ENCODE peak calls at places on chromosomes 16 and 17, in four cellular contexts. One of them, this sample, is unnamed.

GRCh38 chr17:42623732-42624596 is 14.5 kb downstream of the TUBG1 start:
- DNase-seq in Panc1: no peak
- DNase-seq in thoracic aorta: no peak
- DNase-seq in nephron progenitor cell: no peak
- DNase-seq in this sample: no peak

GRCh38 chr17:67531291-67531690 is 154.2 kb downstream of the PITPNC1 start:
- DNase-seq in Panc1: no peak
- DNase-seq in thoracic aorta: no peak
- DNase-seq in nephron progenitor cell: no peak
- DNase-seq in this sample: peak

GRCh38 chr17:36068524-36068923 is 4.5 kb downstream of the CCL18 start:
- DNase-seq in Panc1: no peak
- DNase-seq in thoracic aorta: no peak
- DNase-seq in nephron progenitor cell: no peak
- DNase-seq in this sample: no peak

GRCh38 chr17:30586818-30587595 is 109.8 kb downstream of the GOSR1 start:
- DNase-seq in Panc1: no peak
- DNase-seq in thoracic aorta: no peak
- DNase-seq in nephron progenitor cell: no peak
- DNase-seq in this sample: no peak

GRCh38 chr17:40602445-40603443 is 37.5 kb upstream of the CCR7 start:
- DNase-seq in Panc1: no peak
- DNase-seq in thoracic aorta: no peak
- DNase-seq in nephron progenitor cell: no peak
- DNase-seq in this sample: no peak

GRCh38 chr17:2828396-2829038 is 32.3 kb downstream of the RAP1GAP2 start:
- DNase-seq in Panc1: no peak
- DNase-seq in thoracic aorta: no peak
- DNase-seq in nephron progenitor cell: peak
- DNase-seq in this sample: peak

GRCh38 chr17:37538991-37539659 is 49.4 kb downstream of the DUSP14 start:
- DNase-seq in Panc1: no peak
- DNase-seq in thoracic aorta: no peak
- DNase-seq in nephron progenitor cell: no peak
- DNase-seq in this sample: no peak

GRCh38 chr16:87675111-87675510 is 72.8 kb downstream of the JPH3 start:
- DNase-seq in Panc1: no peak
- DNase-seq in thoracic aorta: no peak
- DNase-seq in nephron progenitor cell: peak
- DNase-seq in this sample: no peak

GRCh38 chr16:87853411-87854052 is 15.8 kb downstream of the SLC7A5 start:
- DNase-seq in Panc1: no peak
- DNase-seq in thoracic aorta: peak
- DNase-seq in nephron progenitor cell: peak
- DNase-seq in this sample: peak

GRCh38 chr16:70490261-70490660 is 33.1 kb downstream of the COG4 start:
- DNase-seq in Panc1: no peak
- DNase-seq in thoracic aorta: no peak
- DNase-seq in nephron progenitor cell: no peak
- DNase-seq in this sample: no peak

GRCh38 chr16:15803608-15804007 is 53.2 kb downstream of the MYH11 start:
- DNase-seq in Panc1: no peak
- DNase-seq in thoracic aorta: no peak
- DNase-seq in nephron progenitor cell: peak
- DNase-seq in this sample: no peak

GRCh38 chr16:10552998-10553491 is 27.4 kb downstream of the EMP2 start:
- DNase-seq in Panc1: no peak
- DNase-seq in thoracic aorta: no peak
- DNase-seq in nephron progenitor cell: no peak
- DNase-seq in this sample: peak

GRCh38 chr16:361872-362701 is 8.3 kb downstream of the MRPL28 start:
- DNase-seq in Panc1: peak
- DNase-seq in thoracic aorta: no peak
- DNase-seq in nephron progenitor cell: peak
- DNase-seq in this sample: peak

GRCh38 chr17:80678621-80679020 is 134.0 kb downstream of the RPTOR start:
- DNase-seq in Panc1: no peak
- DNase-seq in thoracic aorta: no peak
- DNase-seq in nephron progenitor cell: peak
- DNase-seq in this sample: no peak

GRCh38 chr17:75822119-75822799 is 21.9 kb downstream of the UNC13D start:
- DNase-seq in Panc1: no peak
- DNase-seq in thoracic aorta: no peak
- DNase-seq in nephron progenitor cell: no peak
- DNase-seq in this sample: no peak

GRCh38 chr16:66167564-66168291 is 198.8 kb upstream of the CDH5 start:
- DNase-seq in Panc1: no peak
- DNase-seq in thoracic aorta: no peak
- DNase-seq in nephron progenitor cell: no peak
- DNase-seq in this sample: no peak

GRCh38 chr16:74521691-74522090 is 85.2 kb downstream of the GLG1 start:
- DNase-seq in Panc1: no peak
- DNase-seq in thoracic aorta: no peak
- DNase-seq in nephron progenitor cell: no peak
- DNase-seq in this sample: peak

DNA sequence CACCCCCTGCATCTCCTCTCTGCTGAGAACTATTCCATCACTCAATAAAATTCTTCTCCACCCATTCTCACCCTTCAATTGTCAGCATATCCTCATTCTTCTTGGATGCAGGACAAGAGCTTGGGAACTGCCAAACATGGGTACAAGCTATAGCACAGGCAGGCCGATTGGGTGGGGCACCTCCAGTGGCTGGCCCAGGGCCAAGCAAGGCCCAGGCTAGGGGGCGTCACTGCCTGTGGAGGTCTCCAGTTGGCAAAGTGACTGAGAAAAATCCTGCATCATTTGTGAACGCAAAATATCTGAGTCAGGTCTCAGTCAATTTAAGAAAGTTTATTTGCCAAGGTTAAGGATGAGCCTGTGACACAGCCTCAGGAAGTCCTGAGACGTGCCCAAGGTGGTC is 21.7 kb upstream of the DHRS7B start:
- DNase-seq in Panc1: no peak
- DNase-seq in thoracic aorta: no peak
- DNase-seq in nephron progenitor cell: no peak
- DNase-seq in this sample: no peak
- TF ChIP-seq CTCF in Panc1: no peak
- TF ChIP-seq CTCF in thoracic aorta: no peak
- TF ChIP-seq CTCF in nephron progenitor cell: no peak
- TF ChIP-seq CTCF in this sample: no peak

GRCh38 chr17:19343256-19343630 is 19.3 kb downstream of the B9D1 start:
- DNase-seq in Panc1: no peak
- DNase-seq in thoracic aorta: no peak
- DNase-seq in nephron progenitor cell: no peak
- DNase-seq in this sample: no peak

GRCh38 chr17:19344311-19345066 is 18.0 kb downstream of the B9D1 start:
- DNase-seq in Panc1: no peak
- DNase-seq in thoracic aorta: no peak
- DNase-seq in nephron progenitor cell: no peak
- DNase-seq in this sample: no peak

GRCh38 chr17:19342611-19343255 is 19.8 kb downstream of the B9D1 start:
- DNase-seq in Panc1: no peak
- DNase-seq in thoracic aorta: no peak
- DNase-seq in nephron progenitor cell: no peak
- DNase-seq in this sample: no peak

GRCh38 chr17:19345067-19345460 is 17.5 kb downstream of the B9D1 start:
- DNase-seq in Panc1: no peak
- DNase-seq in thoracic aorta: no peak
- DNase-seq in nephron progenitor cell: no peak
- DNase-seq in this sample: no peak

DNA sequence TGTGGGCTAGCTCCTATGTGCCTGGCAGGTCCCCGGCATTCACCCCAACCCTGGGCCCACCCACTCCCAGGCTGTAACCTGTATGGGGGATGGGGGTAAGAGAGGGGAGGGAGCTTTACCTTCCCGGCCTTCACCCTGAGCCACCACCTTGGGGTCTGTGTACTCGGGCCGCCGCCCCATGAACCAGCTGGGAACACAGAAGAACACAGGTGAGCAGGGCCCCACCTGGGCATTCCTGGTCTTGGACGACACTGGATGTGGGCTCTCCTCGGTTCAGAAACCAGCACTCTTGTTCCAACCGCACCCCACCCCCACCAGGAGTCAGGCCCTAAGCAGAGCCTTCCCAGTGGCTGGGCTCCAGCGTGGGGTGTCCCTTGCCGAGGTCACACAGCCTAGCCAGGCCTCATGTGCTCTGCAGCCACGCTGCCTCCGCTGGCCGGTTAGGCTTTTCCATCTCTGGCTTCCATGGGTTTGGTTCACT is 18.8 kb downstream of the B9D1 start:
- DNase-seq in Panc1: no peak
- DNase-seq in thoracic aorta: no peak
- DNase-seq in nephron progenitor cell: no peak
- DNase-seq in this sample: no peak
- TF ChIP-seq CTCF in Panc1: no peak
- TF ChIP-seq CTCF in thoracic aorta: no peak
- TF ChIP-seq CTCF in nephron progenitor cell: no peak
- TF ChIP-seq CTCF in this sample: no peak

GRCh38 chr16:6177781-6178180 is 1080.2 kb upstream of the EEF2KMT start:
- DNase-seq in Panc1: no peak
- DNase-seq in thoracic aorta: no peak
- DNase-seq in nephron progenitor cell: no peak
- DNase-seq in this sample: no peak
- TF ChIP-seq CTCF in Panc1: no peak
- TF ChIP-seq CTCF in thoracic aorta: no peak
- TF ChIP-seq CTCF in nephron progenitor cell: no peak
- TF ChIP-seq CTCF in this sample: no peak

GRCh38 chr16:11742041-11742535 is 569 bp downstream of the TXNDC11 start:
- DNase-seq in Panc1: no peak
- DNase-seq in thoracic aorta: no peak
- DNase-seq in nephron progenitor cell: no peak
- DNase-seq in this sample: no peak

GRCh38 chr16:11740567-11740966 is 2.1 kb downstream of the TXNDC11 start:
- DNase-seq in Panc1: no peak
- DNase-seq in thoracic aorta: no peak
- DNase-seq in nephron progenitor cell: no peak
- DNase-seq in this sample: no peak

GRCh38 chr16:11742536-11743307 is at the start of gene TXNDC11:
- DNase-seq in Panc1: peak
- DNase-seq in thoracic aorta: peak
- DNase-seq in nephron progenitor cell: peak
- DNase-seq in this sample: peak

GRCh38 chr16:11744075-11744470 is 1.4 kb upstream of the TXNDC11 start:
- DNase-seq in Panc1: no peak
- DNase-seq in thoracic aorta: no peak
- DNase-seq in nephron progenitor cell: no peak
- DNase-seq in this sample: no peak

GRCh38 chr16:11743308-11744074 is 834 bp upstream of the TXNDC11 start:
- DNase-seq in Panc1: peak
- DNase-seq in thoracic aorta: peak
- DNase-seq in nephron progenitor cell: no peak
- DNase-seq in this sample: no peak
- TF ChIP-seq CTCF in Panc1: no peak
- TF ChIP-seq CTCF in thoracic aorta: no peak
- TF ChIP-seq CTCF in nephron progenitor cell: no peak
- TF ChIP-seq CTCF in this sample: no peak

GRCh38 chr16:58346831-58347371 is 45.4 kb upstream of the GINS3 start:
- DNase-seq in Panc1: no peak
- DNase-seq in thoracic aorta: no peak
- DNase-seq in nephron progenitor cell: no peak
- DNase-seq in this sample: no peak

GRCh38 chr16:58348986-58349385 is 43.3 kb upstream of the GINS3 start:
- DNase-seq in Panc1: no peak
- DNase-seq in thoracic aorta: no peak
- DNase-seq in nephron progenitor cell: no peak
- DNase-seq in this sample: no peak

GRCh38 chr16:58345574-58346354 is 46.5 kb upstream of the GINS3 start:
- DNase-seq in Panc1: no peak
- DNase-seq in thoracic aorta: no peak
- DNase-seq in nephron progenitor cell: no peak
- DNase-seq in this sample: no peak
- TF ChIP-seq CTCF in Panc1: peak
- TF ChIP-seq CTCF in thoracic aorta: no peak
- TF ChIP-seq CTCF in nephron progenitor cell: no peak
- TF ChIP-seq CTCF in this sample: peak

GRCh38 chr16:75805946-75806345 is 79.7 kb upstream of the CPHXL start:
- DNase-seq in Panc1: no peak
- DNase-seq in thoracic aorta: no peak
- DNase-seq in nephron progenitor cell: no peak
- DNase-seq in this sample: no peak

GRCh38 chr16:75803753-75804152 is 77.5 kb upstream of the CPHXL start:
- DNase-seq in Panc1: no peak
- DNase-seq in thoracic aorta: no peak
- DNase-seq in nephron progenitor cell: no peak
- DNase-seq in this sample: no peak

GRCh38 chr16:75798714-75799113 is 72.4 kb upstream of the CPHXL start:
- DNase-seq in Panc1: no peak
- DNase-seq in thoracic aorta: no peak
- DNase-seq in nephron progenitor cell: no peak
- DNase-seq in this sample: no peak

GRCh38 chr16:75804368-75804767 is 78.1 kb upstream of the CPHXL start:
- DNase-seq in Panc1: no peak
- DNase-seq in thoracic aorta: no peak
- DNase-seq in nephron progenitor cell: no peak
- DNase-seq in this sample: no peak

DNA sequence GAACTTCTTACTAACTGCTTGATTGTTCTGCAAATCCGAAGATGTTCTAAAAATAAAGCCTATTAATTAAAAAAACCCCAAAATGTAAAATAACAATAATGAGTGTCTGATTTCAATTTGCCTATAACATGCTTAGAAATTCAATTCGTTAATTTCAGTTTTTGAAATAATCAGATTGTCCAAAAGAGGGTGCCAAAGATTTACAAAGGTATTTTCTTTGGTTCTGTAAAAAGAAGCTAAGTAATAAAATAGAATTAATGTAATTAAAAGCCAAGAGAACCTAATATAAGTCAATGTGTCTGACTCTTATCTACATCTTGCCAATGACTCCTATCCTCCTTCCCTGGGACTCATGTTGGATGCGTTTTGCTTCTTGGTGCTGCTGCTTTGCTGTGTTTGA is 75.0 kb upstream of the CPHXL start:
- DNase-seq in Panc1: no peak
- DNase-seq in thoracic aorta: no peak
- DNase-seq in nephron progenitor cell: no peak
- DNase-seq in this sample: no peak
- TF ChIP-seq CTCF in Panc1: peak
- TF ChIP-seq CTCF in thoracic aorta: no peak
- TF ChIP-seq CTCF in nephron progenitor cell: peak
- TF ChIP-seq CTCF in this sample: no peak

DNA sequence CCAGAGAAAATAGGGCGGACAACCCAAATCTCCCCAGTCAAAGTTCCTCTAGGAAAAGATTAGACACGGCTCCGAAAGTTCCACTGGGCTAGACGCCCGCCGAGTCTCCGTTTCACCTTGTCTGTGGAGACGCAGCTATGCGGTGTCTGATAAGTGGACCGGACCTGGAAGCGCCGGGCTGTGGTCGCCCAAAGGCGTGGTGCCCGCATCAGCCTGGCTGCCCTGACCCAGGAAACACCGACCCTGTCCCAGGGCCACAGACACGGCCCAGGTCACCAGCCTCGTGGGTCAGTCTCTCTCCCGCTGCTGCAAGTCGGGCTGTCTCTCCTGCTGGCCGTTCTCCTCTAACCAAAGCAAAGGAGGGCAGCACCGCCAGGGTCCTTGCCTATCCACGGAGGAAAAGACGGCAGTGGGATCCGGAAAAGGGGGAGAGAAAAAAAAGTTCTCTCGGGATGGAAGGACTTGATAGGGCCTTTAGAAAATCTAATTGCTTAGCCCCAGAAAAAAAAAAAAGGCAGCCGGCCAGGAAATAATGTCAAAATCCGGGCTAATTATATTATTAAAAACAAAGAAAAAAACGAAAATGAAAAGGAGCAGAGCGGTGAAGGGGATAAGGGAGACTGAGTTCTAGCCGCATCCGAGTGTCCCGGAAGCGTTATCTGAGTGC is 13.9 kb upstream of the FOXF1 start:
- DNase-seq in Panc1: no peak
- DNase-seq in thoracic aorta: no peak
- DNase-seq in nephron progenitor cell: no peak
- DNase-seq in this sample: no peak
- TF ChIP-seq CTCF in Panc1: no peak
- TF ChIP-seq CTCF in thoracic aorta: no peak
- TF ChIP-seq CTCF in nephron progenitor cell: no peak
- TF ChIP-seq CTCF in this sample: no peak